ENCODE peak calls at places on chromosome 18, in seven cellular contexts. T is effector memory CD8-positive, alpha-beta T cell; N is stimulated activated CD4-positive, alpha-beta T cell treated with anti-CD3 and anti-CD28 coated beads, Interleukin-2, amount 100 ng/mL, for 48 hours; U is RCC 7860; W is spleen; I is ovary; A is activated naive CD4-positive, alpha-beta T cell treated with anti-CD3 and anti-CD28 coated beads, Interleukin-2, amount 10 ng/mL, durations not matched to agents 7 days and 5 days. M is an unnamed sample.

GRCh38 chr18:12422936-12423335 is 15.2 kb downstream of the PRELID3A start:
- DNase-seq in T (no peak), N (no peak), U (no peak), W (no peak), I (no peak), A (peak; percentile 27), M (no peak)

GRCh38 chr18:45316127-45316526 is 299.1 kb upstream of the SLC14A2 start:
- DNase-seq in T (no peak), N (no peak), U (no peak), W (no peak), I (no peak), A (no peak), M (no peak)

GRCh38 chr18:76459687-76460350 is 35.2 kb downstream of the ZNF516 start:
- DNase-seq in T (no peak), N (no peak), U (peak; percentile 99), W (no peak), I (peak; percentile 61), A (peak; percentile 1), M (no peak)

GRCh38 chr18:59606193-59607175 is 90.7 kb downstream of the CCBE1 start:
- DNase-seq in T (no peak), N (no peak), U (peak; percentile 31), W (no peak), I (no peak), A (no peak), M (no peak)

GRCh38 chr18:22223263-22223960 is 54.0 kb downstream of the GATA6 start:
- DNase-seq in T (peak; percentile 6), N (no peak), U (peak; percentile 83), W (no peak), I (peak; percentile 62), A (no peak), M (no peak)

GRCh38 chr18:43893001-43893637 is 615.8 kb upstream of the SYT4 start:
- DNase-seq in T (no peak), N (no peak), U (peak; percentile 97), W (no peak), I (no peak), A (no peak), M (no peak)

GRCh38 chr18:59994357-59994756 is 94.6 kb downstream of the PMAIP1 start:
- DNase-seq in T (no peak), N (no peak), U (no peak), W (no peak), I (no peak), A (no peak), M (no peak)

GRCh38 chr18:56861244-56861643 is 210.1 kb downstream of the WDR7 start:
- DNase-seq in T (no peak), N (no peak), U (no peak), W (no peak), I (no peak), A (no peak), M (no peak)

GRCh38 chr18:63969965-63970802 is at the start of gene SERPINB8:
- DNase-seq in T (peak; percentile 65), N (peak; percentile 60), U (peak; percentile 73), W (peak; percentile 94), I (peak; percentile 94), A (peak; percentile 86), M (peak; percentile 74)

GRCh38 chr18:6885992-6886823 is 156.7 kb downstream of the ARHGAP28 start:
- DNase-seq in T (no peak), N (no peak), U (peak; percentile 45), W (no peak), I (peak; percentile 71), A (no peak), M (no peak)

GRCh38 chr18:62717850-62718229 is 2.5 kb downstream of the PHLPP1 start:
- DNase-seq in T (no peak), N (no peak), U (no peak), W (no peak), I (no peak), A (no peak), M (no peak)

GRCh38 chr18:34870916-34871315 is 160.8 kb downstream of the DTNA start:
- DNase-seq in T (no peak), N (no peak), U (no peak), W (no peak), I (no peak), A (no peak), M (no peak)

GRCh38 chr18:63273170-63273925 is 46.2 kb downstream of the BCL2 start:
- DNase-seq in T (no peak), N (no peak), U (no peak), W (no peak), I (no peak), A (no peak), M (no peak)

GRCh38 chr18:41145526-41145925 is 809.5 kb upstream of the PIK3C3 start:
- DNase-seq in T (no peak), N (no peak), U (no peak), W (no peak), I (no peak), A (no peak), M (no peak)

GRCh38 chr18:48728204-48728833 is 189.5 kb downstream of the CTIF start:
- DNase-seq in T (no peak), N (no peak), U (peak; percentile 93), W (no peak), I (no peak), A (no peak), M (no peak)

GRCh38 chr18:74654637-74655036 is 57.0 kb downstream of the ZNF407 start:
- DNase-seq in T (no peak), N (no peak), U (peak; percentile 29), W (no peak), I (no peak), A (no peak), M (no peak)

M was measured in B cell.